ENCODE peak calls at places on chromosome 6, in four cellular contexts. Y is right atrium auricular region, O is cardiac fibroblast, A is AG04450. P is an unnamed sample.

GRCh38 chr6:126069457-126069856 is 83.1 kb downstream of the TRMT11 start:
- DNase-seq in A (no peak), O (no peak), Y (no peak), P (no peak)

GRCh38 chr6:46486186-46486585 is 5.1 kb downstream of the RCAN2 start:
- DNase-seq in A (no peak), Y (no peak), O (no peak), P (no peak)

GRCh38 chr6:13787146-13787545 is 27.2 kb downstream of the MCUR1 start:
- DNase-seq in A (no peak), Y (no peak), O (peak), P (no peak)

GRCh38 chr6:79649016-79649415 is 17.9 kb downstream of the SH3BGRL2 start:
- DNase-seq in O (no peak), Y (no peak), A (no peak), P (no peak)

GRCh38 chr6:56959094-56959493 is 4.2 kb downstream of the BEND6 start:
- DNase-seq in Y (no peak), A (no peak), O (no peak), P (no peak)

GRCh38 chr6:29809249-29809648 is 18.4 kb upstream of the HLA-G start:
- DNase-seq in O (no peak), A (no peak), Y (no peak), P (no peak)

GRCh38 chr6:37280162-37280895 is 22.4 kb upstream of the TMEM217 start:
- DNase-seq in Y (no peak), O (no peak), A (no peak), P (no peak)

GRCh38 chr6:126539022-126539421 is 199.1 kb downstream of the CENPW start:
- DNase-seq in O (peak), A (no peak), Y (no peak), P (no peak)

GRCh38 chr6:37516076-37516919 is 16.6 kb upstream of the CCDC167 start:
- DNase-seq in O (no peak), Y (no peak), A (no peak), P (no peak)

GRCh38 chr6:29502597-29502996 is 14.8 kb upstream of the MAS1L start:
- DNase-seq in A (no peak), Y (no peak), O (no peak), P (no peak)

GRCh38 chr6:116941727-116942126 is 64.7 kb downstream of the RFX6 start:
- DNase-seq in Y (no peak), A (no peak), O (no peak), P (no peak)

GRCh38 chr6:145374566-145374965 is 360.8 kb downstream of the EPM2A start:
- DNase-seq in O (no peak), A (no peak), Y (no peak), P (no peak)

GRCh38 chr6:74369556-74369993 is 673.6 kb downstream of the CD109 start:
- DNase-seq in O (peak), Y (no peak), A (peak), P (no peak)

GRCh38 chr6:79833264-79833663 is 114.1 kb downstream of the ELOVL4 start:
- DNase-seq in Y (no peak), O (no peak), A (no peak), P (no peak)

GRCh38 chr6:44606506-44606905 is 219.0 kb downstream of the CDC5L start:
- DNase-seq in A (no peak), Y (no peak), O (no peak), P (no peak)

GRCh38 chr6:127858992-127859391 is 41.9 kb downstream of the THEMIS start:
- DNase-seq in Y (no peak), O (no peak), A (no peak), P (no peak)

GRCh38 chr6:152271681-152272464 is 365.3 kb downstream of the SYNE1 start:
- DNase-seq in Y (peak), O (peak), A (no peak), P (peak)

GRCh38 chr6:14871196-14871595 is 374.7 kb upstream of the JARID2 start:
- DNase-seq in O (no peak), A (no peak), Y (no peak), P (no peak)

GRCh38 chr6:10395946-10396577 is 18.8 kb downstream of the TFAP2A start:
- DNase-seq in O (no peak), Y (no peak), A (no peak), P (no peak)

GRCh38 chr6:159972506-159973268 is 3.8 kb downstream of the IGF2R start:
- DNase-seq in A (no peak), Y (no peak), O (no peak), P (no peak)

GRCh38 chr6:124260337-124260736 is 456.7 kb downstream of the NKAIN2 start:
- DNase-seq in Y (no peak), O (no peak), A (no peak), P (no peak)

GRCh38 chr6:27375613-27376079 is 12.9 kb upstream of the ZNF391 start:
- DNase-seq in Y (no peak), A (no peak), O (peak), P (no peak)

GRCh38 chr6:138944412-138944811 is 43.6 kb downstream of the REPS1 start:
- DNase-seq in Y (no peak), O (peak), A (peak), P (no peak)
- TF ChIP-seq CTCF in Y (no peak), O (no peak), A (no peak), P (no peak)

DNA sequence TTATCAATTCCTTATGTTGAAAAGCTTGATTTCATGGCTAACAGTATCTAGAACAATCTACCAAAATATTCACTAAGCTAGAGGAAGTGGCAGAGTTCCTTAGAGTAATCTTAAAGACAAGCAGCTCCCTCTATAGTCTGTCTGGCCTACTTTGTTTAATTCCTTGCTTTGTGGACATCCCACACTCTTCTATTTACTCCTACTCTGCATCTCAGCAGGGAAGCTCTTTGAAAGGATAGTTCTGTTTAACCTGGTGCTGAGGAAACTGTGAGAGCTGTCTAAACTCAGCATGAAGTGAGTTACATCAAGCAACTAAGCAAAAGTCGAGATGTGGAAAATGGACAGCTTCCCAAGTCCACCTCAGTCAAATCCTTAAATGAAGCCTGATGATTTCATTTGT is 4.3 kb downstream of the REV3L start:
- DNase-seq in Y (no peak), A (no peak), O (peak), P (no peak)
- TF ChIP-seq CTCF in Y (no peak), A (peak), O (peak), P (peak)

DNA sequence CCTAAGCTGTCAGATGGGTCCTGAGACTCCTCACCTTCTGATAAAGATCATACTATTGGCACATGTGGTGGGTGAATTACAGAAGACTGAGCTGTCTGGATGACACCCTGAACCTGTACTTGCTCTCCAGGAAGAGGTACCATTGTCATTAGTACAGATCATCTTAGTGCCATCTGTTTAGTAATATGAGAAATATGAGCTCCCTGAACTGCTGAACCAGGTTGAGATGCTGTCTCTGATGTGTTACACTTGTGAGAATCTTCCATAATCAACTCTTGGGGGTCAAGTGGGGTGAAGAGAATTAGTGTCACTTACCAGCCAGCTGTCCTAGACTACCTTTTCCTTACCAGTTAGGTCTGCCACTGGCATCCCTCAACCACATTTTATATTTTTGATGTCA is 531.0 kb downstream of the EPHA7 start:
- DNase-seq in A (no peak), O (no peak), Y (no peak), P (no peak)
- TF ChIP-seq CTCF in A (no peak), O (no peak), Y (no peak), P (no peak)

GRCh38 chr6:75855047-75855446 is 106.0 kb downstream of the MYO6 start:
- DNase-seq in O (peak), Y (no peak), A (peak), P (peak)
- TF ChIP-seq CTCF in O (peak), Y (peak), A (peak), P (peak)

DNA sequence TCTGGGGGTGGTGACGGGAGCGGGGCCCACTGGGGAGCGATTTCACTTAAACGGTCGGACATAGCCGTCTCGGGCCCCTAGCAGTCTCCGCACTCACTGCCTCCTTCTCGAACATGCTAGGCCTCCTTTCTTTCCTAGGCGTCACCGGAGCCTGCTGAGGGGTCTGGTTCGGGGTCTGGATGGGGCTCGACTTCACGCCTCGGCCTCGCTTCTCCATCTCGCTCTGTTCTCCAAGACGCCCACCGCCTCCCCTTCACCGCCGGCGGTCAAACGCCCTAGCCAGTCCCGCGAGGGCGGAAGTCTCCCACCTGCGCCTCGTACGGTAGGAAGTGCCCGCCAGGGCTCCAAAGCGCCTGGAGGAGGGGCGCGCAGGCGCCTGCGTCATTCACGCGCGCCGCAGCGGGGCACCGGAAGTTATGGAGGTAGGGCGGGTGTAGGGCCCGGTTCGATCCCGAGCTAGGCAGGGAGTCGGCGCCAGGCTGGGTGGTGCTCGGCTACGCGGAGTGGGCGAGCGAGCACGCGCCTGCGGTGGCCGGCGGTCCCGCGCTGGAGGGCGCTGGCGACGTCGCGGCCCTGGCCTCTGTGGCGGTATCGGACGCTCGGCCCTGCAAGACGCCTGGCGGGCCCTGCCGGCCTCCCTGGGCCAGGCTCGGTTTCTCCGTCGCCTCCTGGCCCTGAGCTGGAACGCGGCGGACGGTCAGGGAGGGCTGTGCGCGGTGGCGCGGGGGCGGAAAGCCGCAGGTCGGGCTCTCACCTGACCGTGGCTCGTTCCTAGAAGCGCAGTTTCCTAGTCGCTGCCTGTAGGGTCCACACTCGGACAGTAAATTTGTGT is at the start of the genes DYNLT2 and ERMARD:
- DNase-seq in O (peak), A (peak), Y (peak), P (peak)
- TF ChIP-seq CTCF in O (peak), A (peak), Y (no peak), P (no peak)

GRCh38 chr6:6683964-6684363 is 95.4 kb downstream of the LY86 start:
- DNase-seq in A (no peak), O (no peak), Y (no peak), P (no peak)

GRCh38 chr6:6685249-6685667 is 96.7 kb downstream of the LY86 start:
- DNase-seq in A (no peak), O (no peak), Y (no peak), P (no peak)

GRCh38 chr6:6682225-6682624 is 93.7 kb downstream of the LY86 start:
- DNase-seq in A (no peak), Y (no peak), O (no peak), P (no peak)

GRCh38 chr6:6686176-6686575 is 97.7 kb downstream of the LY86 start:
- DNase-seq in A (no peak), Y (no peak), O (no peak), P (no peak)

DNA sequence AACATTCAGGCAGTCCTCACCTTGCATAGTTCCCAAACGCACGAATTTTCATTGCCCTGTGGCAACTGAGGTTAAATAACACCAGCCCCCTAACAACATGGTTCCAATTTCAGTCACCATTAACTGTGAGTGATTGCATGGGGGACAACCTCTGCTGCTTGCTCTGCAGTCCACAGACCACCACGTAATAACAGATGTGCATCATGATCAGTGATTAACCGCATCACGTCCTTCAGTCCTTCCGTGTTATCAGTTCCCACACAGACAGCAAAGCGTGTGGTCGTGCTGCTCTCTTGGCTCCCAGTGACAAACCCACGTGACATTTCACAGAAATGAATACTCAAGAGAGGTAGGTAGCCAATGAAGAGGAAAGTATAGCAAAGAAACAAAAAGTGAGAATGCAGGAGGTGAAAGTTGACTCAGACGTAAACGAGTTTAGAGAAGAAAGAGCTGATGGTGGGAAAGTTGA is 95.9 kb downstream of the LY86 start:
- DNase-seq in O (no peak), Y (no peak), A (no peak), P (no peak)
- TF ChIP-seq CTCF in O (no peak), Y (no peak), A (no peak), P (no peak)

DNA sequence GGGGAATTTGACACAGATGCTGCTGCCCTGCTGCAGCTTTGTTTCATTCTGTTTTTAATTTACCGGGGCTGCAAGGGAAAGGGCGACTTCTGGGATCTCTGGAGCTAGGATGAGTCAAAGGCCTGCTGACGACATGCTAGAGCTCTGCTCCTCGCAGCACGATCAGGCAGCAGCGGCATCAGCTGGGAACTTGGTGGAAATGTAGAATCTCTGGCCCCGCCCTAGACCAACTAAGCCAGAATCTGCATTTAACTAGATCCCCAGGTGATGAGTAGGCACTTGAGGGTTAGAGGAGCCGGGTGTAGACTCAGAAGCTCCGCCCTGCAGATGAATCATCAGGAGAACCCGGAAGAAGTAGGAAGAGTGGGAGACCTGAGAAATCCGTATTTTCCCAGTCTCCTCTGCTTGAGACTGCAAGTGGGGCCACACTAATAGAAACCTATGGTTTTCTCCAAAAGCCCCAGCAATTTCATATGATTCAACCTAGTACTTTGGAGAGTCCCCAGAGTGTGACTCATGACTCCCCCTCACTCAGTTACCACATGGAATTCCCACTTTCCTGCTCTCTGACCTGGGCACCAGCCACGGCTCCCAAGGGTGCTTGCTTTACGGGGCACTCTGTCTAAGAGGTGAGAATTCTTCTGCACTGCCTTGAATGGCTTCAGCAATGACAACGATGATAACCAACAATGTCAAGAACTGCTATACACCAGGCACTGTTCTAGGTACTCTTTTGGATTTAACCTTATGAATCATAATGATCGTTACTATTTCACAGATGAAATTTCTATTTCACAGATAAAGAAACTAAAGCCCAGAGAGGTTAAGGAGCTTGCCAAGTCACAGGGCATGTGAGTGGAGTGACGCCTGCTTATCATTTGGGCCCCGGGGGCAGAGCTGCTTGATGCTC is 18.1 kb downstream of the TUBB2B start:
- DNase-seq in Y (peak), O (peak), A (peak), P (peak)
- TF ChIP-seq CTCF in Y (no peak), O (peak), A (no peak), P (peak)

GRCh38 chr6:50846109-50846859 is 27.6 kb downstream of the TFAP2B start:
- DNase-seq in O (no peak), Y (no peak), A (no peak), P (no peak)
- TF ChIP-seq CTCF in O (no peak), Y (no peak), A (no peak), P (no peak)

DNA sequence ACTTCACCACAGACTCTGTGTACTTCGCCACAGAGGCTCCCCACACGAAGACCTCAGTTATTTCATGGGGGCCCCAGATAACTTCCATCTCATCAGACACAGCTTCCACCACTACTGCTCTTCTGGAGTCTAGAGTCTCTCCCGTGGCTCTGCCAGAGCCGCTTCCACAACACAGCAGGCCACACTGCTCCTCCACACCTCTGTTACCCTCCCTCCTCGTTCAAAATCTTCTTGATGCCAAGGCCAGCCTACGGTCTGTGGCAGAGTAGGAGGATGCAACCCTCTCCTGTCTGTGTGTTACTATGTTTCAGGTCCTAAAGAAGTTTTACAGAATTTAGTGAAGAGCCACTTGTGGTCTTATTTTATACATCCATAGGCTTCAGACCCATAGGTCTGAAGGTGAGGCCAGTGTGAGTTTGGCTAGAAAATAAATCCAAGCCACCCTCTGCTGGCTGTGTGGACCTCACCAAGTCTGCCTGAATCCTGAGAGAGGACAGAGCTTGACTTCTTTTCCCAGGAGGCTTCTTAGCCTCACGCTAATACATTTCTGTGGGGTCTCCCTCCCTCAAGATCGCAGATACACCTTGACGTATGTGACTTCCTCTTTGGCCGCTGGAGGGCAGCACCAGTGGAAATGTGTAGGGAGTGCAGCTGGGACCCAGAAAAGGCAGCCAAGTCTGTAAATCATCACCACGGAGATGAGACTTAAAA is 197.7 kb downstream of the FAXC start:
- DNase-seq in Y (no peak), A (peak), O (peak), P (no peak)
- TF ChIP-seq CTCF in Y (no peak), A (peak), O (peak), P (peak)

P was measured in AG09319.